ENCODE peak calls at places on chromosomes 6 and 20, in four cellular contexts. W is AG09309, T is GM10248, I is cardiac fibroblast. Y is an unnamed sample.

GRCh38 chr6:159646731-159647130 is 46.3 kb downstream of the SOD2 start:
- DNase-seq in W (peak; percentile 24), T (no peak), I (peak; percentile 57), Y (no peak)

GRCh38 chr6:11744753-11745152 is 33.9 kb downstream of the ADTRP start:
- DNase-seq in W (peak; percentile 39), T (no peak), I (peak; percentile 90), Y (no peak)

GRCh38 chr20:38893485-38894090 is 32.6 kb upstream of the FAM83D start:
- DNase-seq in W (no peak), T (peak; percentile 89), I (peak; percentile 50), Y (peak; percentile 87)

GRCh38 chr6:152669894-152670293 is 27.8 kb upstream of the MYCT1 start:
- DNase-seq in W (no peak), T (no peak), I (peak; percentile 71), Y (no peak)

GRCh38 chr20:44166477-44166876 is 20.5 kb downstream of the JPH2 start:
- DNase-seq in W (no peak), T (no peak), I (peak; percentile 82), Y (no peak)

GRCh38 chr6:3088446-3088845 is 20.2 kb downstream of the RIPK1 start:
- DNase-seq in W (no peak), T (no peak), I (peak; percentile 21), Y (no peak)

GRCh38 chr20:49478266-49478665 is 4.2 kb downstream of the KCNB1 start:
- DNase-seq in W (no peak), T (no peak), I (no peak), Y (no peak)

GRCh38 chr6:167706313-167707109 is 120.2 kb upstream of the AFDN start:
- DNase-seq in W (no peak), T (peak; percentile 76), I (no peak), Y (no peak)

GRCh38 chr20:723756-724155 is 44.5 kb downstream of the SLC52A3 start:
- DNase-seq in W (no peak), T (no peak), I (no peak), Y (no peak)

GRCh38 chr20:49657118-49657901 is 56.4 kb downstream of the B4GALT5 start:
- DNase-seq in W (peak; percentile 81), T (no peak), I (peak; percentile 75), Y (no peak)

GRCh38 chr6:108293527-108294296 is 1.1 kb upstream of the AFG1L start:
- DNase-seq in W (no peak), T (no peak), I (no peak), Y (no peak)

GRCh38 chr6:72977114-72977513 is 248.2 kb downstream of the KHDC1L start:
- DNase-seq in W (no peak), T (peak; percentile 15), I (no peak), Y (no peak)

GRCh38 chr6:137705166-137706064 is 161.6 kb upstream of the TNFAIP3 start:
- DNase-seq in W (no peak), T (peak; percentile 52), I (peak; percentile 80), Y (peak; percentile 68)

GRCh38 chr6:36612101-36612625 is 18.0 kb downstream of the SRSF3 start:
- DNase-seq in W (no peak), T (no peak), I (no peak), Y (no peak)

GRCh38 chr20:57553376-57554018 is 7.4 kb upstream of the PCK1 start:
- DNase-seq in W (no peak), T (no peak), I (no peak), Y (no peak)

GRCh38 chr6:45480697-45481415 is 103.1 kb upstream of the SUPT3H start:
- DNase-seq in W (no peak), T (no peak), I (no peak), Y (no peak)

GRCh38 chr6:161536141-161536735 is 262.4 kb upstream of the AGPAT4 start:
- DNase-seq in W (no peak), T (no peak), I (no peak), Y (no peak)

GRCh38 chr20:43220612-43221011 is 30.9 kb upstream of the PTPRT start:
- DNase-seq in W (no peak), T (no peak), I (peak; percentile 8), Y (no peak)

GRCh38 chr20:32191873-32192272 is 15.7 kb downstream of the PLAGL2 start:
- DNase-seq in W (no peak), T (no peak), I (peak; percentile 14), Y (no peak)

GRCh38 chr6:46989384-46989783 is 52.7 kb downstream of the ADGRF1 start:
- DNase-seq in W (no peak), T (no peak), I (no peak), Y (no peak)

GRCh38 chr6:145749632-145750031 is 14.3 kb upstream of the EPM2A start:
- DNase-seq in W (peak; percentile 52), T (peak; percentile 13), I (peak; percentile 86), Y (no peak)

GRCh38 chr6:105301756-105302616 is 100.9 kb downstream of the PREP start:
- DNase-seq in W (no peak), T (no peak), I (no peak), Y (no peak)

GRCh38 chr6:12150812-12151432 is 138.8 kb downstream of the HIVEP1 start:
- DNase-seq in W (no peak), T (no peak), I (peak; percentile 21), Y (no peak)

GRCh38 chr6:14398953-14399352 is 281.4 kb downstream of the CD83 start:
- DNase-seq in W (no peak), T (no peak), I (no peak), Y (no peak)

GRCh38 chr6:156852858-156853216 is 75.7 kb downstream of the ARID1B start:
- DNase-seq in W (no peak), T (no peak), I (no peak), Y (no peak)

GRCh38 chr6:13563009-13563408 is 11.4 kb upstream of the SIRT5 start:
- DNase-seq in W (no peak), T (no peak), I (no peak), Y (no peak)

GRCh38 chr20:25178563-25179438 is 16.7 kb upstream of the ENTPD6 start:
- DNase-seq in W (peak; percentile 73), T (peak; percentile 59), I (peak; percentile 93), Y (no peak)

GRCh38 chr20:19742974-19743649 is 14.9 kb upstream of the RIN2 start:
- DNase-seq in W (no peak), T (no peak), I (no peak), Y (no peak)

GRCh38 chr6:108844632-108845031 is 3.6 kb upstream of the ARMC2 start:
- DNase-seq in W (no peak), T (no peak), I (no peak), Y (no peak)

GRCh38 chr6:112231609-112232060 is 22.7 kb downstream of the LAMA4 start:
- DNase-seq in W (no peak), T (no peak), I (peak; percentile 75), Y (no peak)

Y was measured in germinal center.